ENCODE peak calls at places on chromosome 19, in four cellular contexts. D is esophagus squamous epithelium, R is brain microvascular endothelial cell, J is cardiac muscle cell. L is an unnamed sample.

GRCh38 chr19:42657551-42657950 is 62.8 kb upstream of the CEACAM8 start:
- DNase-seq in D (no peak), R (peak), J (peak), L (no peak)

GRCh38 chr19:34274284-34274826 is 20.0 kb downstream of the GARRE1 start:
- DNase-seq in D (no peak), R (no peak), J (peak), L (no peak)

GRCh38 chr19:18785179-18786124 is 5.7 kb downstream of the COMP start:
- DNase-seq in D (no peak), R (peak), J (peak), L (peak)

GRCh38 chr19:57830071-57830602 is at the start of gene ZNF587B:
- DNase-seq in D (no peak), R (peak), J (peak), L (no peak)

GRCh38 chr19:1086618-1087017 is 8.6 kb downstream of the POLR2E start:
- DNase-seq in D (no peak), R (no peak), J (no peak), L (no peak)

GRCh38 chr19:532578-533484 is 1.3 kb downstream of the CDC34 start:
- DNase-seq in D (no peak), R (peak), J (peak), L (peak)

GRCh38 chr19:31154021-31154420 is 195.2 kb downstream of the TSHZ3 start:
- DNase-seq in D (no peak), R (peak), J (peak), L (peak)

GRCh38 chr19:38142176-38143035 is 81.6 kb downstream of the DPF1 start:
- DNase-seq in D (no peak), R (peak), J (peak), L (peak)

GRCh38 chr19:17949956-17950309 is 17.0 kb upstream of the KCNN1 start:
- DNase-seq in D (no peak), R (no peak), J (no peak), L (no peak)

GRCh38 chr19:24054044-24054935 is 32.7 kb upstream of the ZNF254 start:
- DNase-seq in D (no peak), R (peak), J (peak), L (peak)

GRCh38 chr19:10420444-10421239 is at the start of gene PDE4A:
- DNase-seq in D (no peak), R (no peak), J (peak), L (no peak)

GRCh38 chr19:6766357-6767080 is 716 bp downstream of the SH2D3A start:
- DNase-seq in D (no peak), R (no peak), J (no peak), L (no peak)

GRCh38 chr19:1423445-1424181 is 14.6 kb upstream of the RPS15 start:
- DNase-seq in D (no peak), R (no peak), J (no peak), L (no peak)

GRCh38 chr19:4713384-4713951 is 10.2 kb downstream of the DPP9 start:
- DNase-seq in D (no peak), R (peak), J (peak), L (peak)

GRCh38 chr19:40216777-40217026 is 1.5 kb downstream of the TTC9B start:
- DNase-seq in D (no peak), R (no peak), J (no peak), L (no peak)

GRCh38 chr19:18427080-18427751 is 8.0 kb downstream of the SSBP4 start:
- DNase-seq in D (no peak), R (no peak), J (no peak), L (no peak)

GRCh38 chr19:29524201-29524911 is 1.4 kb upstream of the VSTM2B start:
- DNase-seq in D (no peak), R (no peak), J (no peak), L (no peak)

GRCh38 chr19:3817761-3818160 is 31.6 kb upstream of the MATK start:
- DNase-seq in D (no peak), R (no peak), J (no peak), L (no peak)

GRCh38 chr19:47573076-47574026 is at the start of gene ZNF541:
- DNase-seq in D (no peak), R (no peak), J (peak), L (peak)

GRCh38 chr19:23116802-23117571 is at the start of gene ZNF730:
- DNase-seq in D (no peak), R (peak), J (peak), L (peak)

GRCh38 chr19:16252459-16253205 is 54.9 kb downstream of the AP1M1 start:
- DNase-seq in D (no peak), R (no peak), J (no peak), L (no peak)

GRCh38 chr19:575527-576506 is 3.4 kb downstream of the BSG start:
- DNase-seq in D (no peak), R (no peak), J (peak), L (peak)

GRCh38 chr19:41753936-41754529 is 1.3 kb upstream of the CEACAM6 start:
- DNase-seq in D (no peak), R (peak), J (peak), L (peak)

GRCh38 chr19:8666814-8667405 is 31.7 kb downstream of the ACTL9 start:
- DNase-seq in D (no peak), R (no peak), J (no peak), L (no peak)

GRCh38 chr19:56671613-56671994 is at the start of gene ZNF835:
- DNase-seq in D (peak), R (peak), J (peak), L (no peak)

GRCh38 chr19:47729799-47730520 is 15.4 kb upstream of the NOP53 start:
- DNase-seq in D (no peak), R (no peak), J (peak), L (peak)

GRCh38 chr19:40811478-40812341 is 12.7 kb downstream of the EGLN2 start:
- DNase-seq in D (no peak), R (no peak), J (no peak), L (no peak)

GRCh38 chr19:35407619-35408018 is 36.8 kb downstream of the GPR42 start:
- DNase-seq in D (no peak), R (no peak), J (no peak), L (no peak)

GRCh38 chr19:56953411-56953810 is 112.9 kb upstream of the PEG3 start:
- DNase-seq in D (no peak), R (no peak), J (no peak), L (no peak)

GRCh38 chr19:14410054-14410774 is 8.9 kb downstream of the DDX39A start:
- DNase-seq in D (no peak), R (no peak), J (no peak), L (no peak)

GRCh38 chr19:710767-711166 is 2.0 kb downstream of the PALM start:
- DNase-seq in D (no peak), R (no peak), J (no peak), L (no peak)

GRCh38 chr19:10985502-10985901 is 24.7 kb downstream of the SMARCA4 start:
- DNase-seq in D (no peak), R (no peak), J (no peak), L (no peak)

GRCh38 chr19:58059681-58060080 is 599 bp downstream of the ZNF135 start:
- DNase-seq in D (no peak), R (no peak), J (no peak), L (no peak)

GRCh38 chr19:49999371-50000010 is 25.7 kb downstream of the VRK3 start:
- DNase-seq in D (no peak), R (no peak), J (peak), L (no peak)

GRCh38 chr19:47228168-47228936 is 2.6 kb downstream of the BBC3 start:
- DNase-seq in D (no peak), R (no peak), J (no peak), L (no peak)

GRCh38 chr19:18468517-18468916 is 30.6 kb upstream of the ISYNA1 start:
- DNase-seq in D (no peak), R (no peak), J (no peak), L (no peak)

GRCh38 chr19:42241279-42241678 is 1.1 kb downstream of the GSK3A start:
- DNase-seq in D (no peak), R (no peak), J (no peak), L (no peak)

GRCh38 chr19:10295305-10295846 is 5.6 kb downstream of the ICAM5 start:
- DNase-seq in D (no peak), R (no peak), J (peak), L (no peak)

GRCh38 chr19:52689804-52690394 is 44.9 kb downstream of the ZNF611 start:
- DNase-seq in D (no peak), R (no peak), J (peak), L (peak)
- H3K27ac ChIP-seq in D (peak), R (peak), J (peak), L (peak)

DNA sequence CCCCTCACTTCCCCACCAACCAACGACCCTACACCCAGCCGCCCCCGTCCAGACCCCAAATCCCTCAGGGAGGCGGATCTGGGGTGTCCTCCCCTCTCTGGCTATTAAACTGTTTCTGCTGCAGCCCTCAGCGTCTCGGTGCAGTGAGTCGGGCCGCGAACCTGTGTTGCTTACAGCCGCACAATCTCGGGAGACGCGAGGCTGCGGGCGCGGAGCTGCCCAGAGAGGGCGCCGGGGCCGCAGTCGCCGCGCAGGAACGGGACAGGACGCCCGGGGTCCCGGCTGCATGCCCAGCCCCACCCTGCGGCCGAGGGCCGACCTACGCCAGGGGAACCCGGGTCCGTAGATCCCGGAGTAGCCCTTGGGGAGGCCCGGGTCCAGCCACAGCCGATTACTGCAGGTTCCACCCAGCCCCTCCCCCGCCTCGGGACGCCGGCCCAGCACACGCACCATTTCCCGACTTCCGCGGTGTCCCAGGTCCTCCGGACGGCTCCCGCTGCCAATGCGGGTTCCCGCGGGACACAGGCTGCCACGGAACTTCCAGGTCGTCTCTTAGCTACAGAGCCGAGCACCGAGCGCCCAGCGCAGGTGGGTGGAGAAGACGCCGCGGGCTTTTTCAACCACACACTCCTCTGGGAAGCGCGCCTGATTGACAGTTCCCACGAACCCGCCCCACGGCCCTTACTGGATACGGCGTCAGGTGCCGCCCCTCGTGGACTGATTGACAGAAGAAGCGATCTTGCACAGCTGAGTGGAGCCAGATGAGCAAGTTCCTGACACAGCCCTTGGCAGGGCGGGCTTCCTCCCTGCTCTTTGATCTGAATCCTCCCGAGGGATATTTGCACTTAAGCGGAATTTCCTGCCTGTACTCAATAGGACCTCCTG is at the start of gene ZNF799:
- DNase-seq in D (peak), R (peak), J (peak), L (peak)
- TF ChIP-seq CTCF in D (no peak), R (no peak), J (peak), L (no peak)

DNA sequence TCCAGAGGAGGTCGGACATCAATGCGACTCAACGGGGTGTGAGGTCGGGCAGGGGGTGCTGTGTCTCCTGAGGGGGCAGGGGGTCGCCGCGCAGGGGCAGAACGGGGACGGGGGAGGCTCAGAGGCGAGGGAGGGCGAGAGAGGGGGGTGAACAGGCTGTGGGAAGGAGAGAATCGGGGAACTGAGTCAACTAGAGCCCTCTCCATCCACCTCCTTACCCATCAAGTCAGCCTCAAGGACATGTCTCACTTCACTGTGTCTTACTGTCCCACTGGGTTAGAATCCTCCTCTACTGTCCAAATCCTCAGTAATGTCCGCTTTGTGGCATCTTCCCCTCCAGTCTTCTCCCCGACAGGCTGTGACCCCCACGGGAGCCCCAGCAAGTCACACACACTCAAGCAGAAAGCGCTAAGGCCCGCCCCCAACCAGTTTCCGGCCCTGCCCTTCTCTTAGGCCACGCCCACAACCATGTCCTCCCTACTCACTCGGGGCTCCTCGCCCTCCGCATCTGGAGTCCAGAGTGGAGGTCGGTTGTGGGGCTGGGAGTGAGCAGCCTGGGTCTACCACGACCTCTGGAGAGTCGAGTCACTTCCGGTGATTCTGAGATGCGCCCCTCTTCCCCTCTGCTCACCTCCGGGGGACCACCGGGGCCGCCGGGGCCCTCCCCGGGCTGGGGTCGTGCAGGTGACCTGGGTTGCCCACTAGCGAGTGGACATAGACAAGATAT is 9.3 kb downstream of the PLEKHA4 start:
- DNase-seq in D (no peak), R (no peak), J (no peak), L (no peak)
- H3K27ac ChIP-seq in D (no peak), R (no peak), J (no peak), L (no peak)

GRCh38 chr19:2461751-2462634 is 5.2 kb upstream of the LMNB2 start:
- DNase-seq in D (no peak), R (no peak), J (peak), L (peak)
- TF ChIP-seq CTCF in D (no peak), R (peak), J (peak), L (no peak)